ENCODE peak calls at places on chromosomes 2 and 18, in ten cellular contexts. One of them, this sample, is unnamed.

GRCh38 chr2:157245441-157246211 is 11.9 kb upstream of the GALNT5 start:
- DNase-seq in activated naive CD8-positive, alpha-beta T cell treated with anti-CD3 and anti-CD28 coated beads, Interleukin-2, amount 50 U/mL, for 24 hours: no peak
- DNase-seq in fibroblast of the aortic adventitia: peak; percentile 20
- DNase-seq in neural crest cell: no peak
- DNase-seq in iPS-NIHi11: no peak
- DNase-seq in germinal center: no peak
- DNase-seq in Ammon's horn: no peak
- DNase-seq in activated T-cell treated with anti-CD3 and anti-CD28 coated beads for 4 hours: no peak
- DNase-seq in EL: no peak
- DNase-seq in NCI-H774: no peak
- DNase-seq in this sample: no peak

GRCh38 chr2:211174021-211174420 is 617.6 kb downstream of the CPS1 start:
- DNase-seq in iPS-NIHi11: no peak
- DNase-seq in NCI-H774: no peak
- DNase-seq in activated naive CD8-positive, alpha-beta T cell treated with anti-CD3 and anti-CD28 coated beads, Interleukin-2, amount 50 U/mL, for 24 hours: no peak
- DNase-seq in activated T-cell treated with anti-CD3 and anti-CD28 coated beads for 4 hours: no peak
- DNase-seq in germinal center: no peak
- DNase-seq in neural crest cell: no peak
- DNase-seq in EL: no peak
- DNase-seq in Ammon's horn: no peak
- DNase-seq in fibroblast of the aortic adventitia: no peak
- DNase-seq in this sample: no peak

GRCh38 chr18:59742325-59743111 is 45.3 kb upstream of the CCBE1 start:
- DNase-seq in EL: peak; percentile 79
- DNase-seq in activated naive CD8-positive, alpha-beta T cell treated with anti-CD3 and anti-CD28 coated beads, Interleukin-2, amount 50 U/mL, for 24 hours: no peak
- DNase-seq in iPS-NIHi11: no peak
- DNase-seq in germinal center: no peak
- DNase-seq in neural crest cell: no peak
- DNase-seq in NCI-H774: no peak
- DNase-seq in Ammon's horn: no peak
- DNase-seq in activated T-cell treated with anti-CD3 and anti-CD28 coated beads for 4 hours: no peak
- DNase-seq in fibroblast of the aortic adventitia: peak; percentile 65
- DNase-seq in this sample: no peak

GRCh38 chr2:69989422-69990128 is 28.1 kb upstream of the ASPRV1 start:
- DNase-seq in iPS-NIHi11: no peak
- DNase-seq in neural crest cell: no peak
- DNase-seq in activated T-cell treated with anti-CD3 and anti-CD28 coated beads for 4 hours: no peak
- DNase-seq in fibroblast of the aortic adventitia: no peak
- DNase-seq in activated naive CD8-positive, alpha-beta T cell treated with anti-CD3 and anti-CD28 coated beads, Interleukin-2, amount 50 U/mL, for 24 hours: no peak
- DNase-seq in Ammon's horn: no peak
- DNase-seq in NCI-H774: no peak
- DNase-seq in germinal center: no peak
- DNase-seq in EL: no peak
- DNase-seq in this sample: no peak

GRCh38 chr2:120642646-120643045 is 93.0 kb upstream of the GLI2 start:
- DNase-seq in NCI-H774: no peak
- DNase-seq in iPS-NIHi11: no peak
- DNase-seq in activated naive CD8-positive, alpha-beta T cell treated with anti-CD3 and anti-CD28 coated beads, Interleukin-2, amount 50 U/mL, for 24 hours: no peak
- DNase-seq in Ammon's horn: no peak
- DNase-seq in fibroblast of the aortic adventitia: no peak
- DNase-seq in germinal center: no peak
- DNase-seq in activated T-cell treated with anti-CD3 and anti-CD28 coated beads for 4 hours: no peak
- DNase-seq in neural crest cell: no peak
- DNase-seq in EL: no peak
- DNase-seq in this sample: no peak

GRCh38 chr18:50282521-50283335 is 1.4 kb upstream of the MBD1 start:
- DNase-seq in NCI-H774: no peak
- DNase-seq in EL: no peak
- DNase-seq in neural crest cell: no peak
- DNase-seq in germinal center: no peak
- DNase-seq in iPS-NIHi11: no peak
- DNase-seq in activated naive CD8-positive, alpha-beta T cell treated with anti-CD3 and anti-CD28 coated beads, Interleukin-2, amount 50 U/mL, for 24 hours: no peak
- DNase-seq in Ammon's horn: no peak
- DNase-seq in fibroblast of the aortic adventitia: no peak
- DNase-seq in activated T-cell treated with anti-CD3 and anti-CD28 coated beads for 4 hours: no peak
- DNase-seq in this sample: no peak

GRCh38 chr2:167862787-167863186 is 384.6 kb downstream of the STK39 start:
- DNase-seq in EL: peak; percentile 49
- DNase-seq in activated naive CD8-positive, alpha-beta T cell treated with anti-CD3 and anti-CD28 coated beads, Interleukin-2, amount 50 U/mL, for 24 hours: no peak
- DNase-seq in Ammon's horn: no peak
- DNase-seq in iPS-NIHi11: no peak
- DNase-seq in neural crest cell: no peak
- DNase-seq in NCI-H774: no peak
- DNase-seq in germinal center: no peak
- DNase-seq in fibroblast of the aortic adventitia: no peak
- DNase-seq in activated T-cell treated with anti-CD3 and anti-CD28 coated beads for 4 hours: no peak
- DNase-seq in this sample: peak; percentile 7

GRCh38 chr2:88927142-88927541 is 235.7 kb downstream of the RPIA start:
- DNase-seq in neural crest cell: no peak
- DNase-seq in activated naive CD8-positive, alpha-beta T cell treated with anti-CD3 and anti-CD28 coated beads, Interleukin-2, amount 50 U/mL, for 24 hours: no peak
- DNase-seq in activated T-cell treated with anti-CD3 and anti-CD28 coated beads for 4 hours: no peak
- DNase-seq in Ammon's horn: no peak
- DNase-seq in iPS-NIHi11: no peak
- DNase-seq in NCI-H774: no peak
- DNase-seq in fibroblast of the aortic adventitia: no peak
- DNase-seq in EL: no peak
- DNase-seq in germinal center: no peak
- DNase-seq in this sample: no peak

GRCh38 chr18:75249192-75249551 is 38.6 kb downstream of the TSHZ1 start:
- DNase-seq in germinal center: no peak
- DNase-seq in fibroblast of the aortic adventitia: no peak
- DNase-seq in activated T-cell treated with anti-CD3 and anti-CD28 coated beads for 4 hours: no peak
- DNase-seq in Ammon's horn: no peak
- DNase-seq in activated naive CD8-positive, alpha-beta T cell treated with anti-CD3 and anti-CD28 coated beads, Interleukin-2, amount 50 U/mL, for 24 hours: no peak
- DNase-seq in iPS-NIHi11: no peak
- DNase-seq in EL: no peak
- DNase-seq in NCI-H774: no peak
- DNase-seq in neural crest cell: no peak
- DNase-seq in this sample: peak; percentile 7

GRCh38 chr2:144683063-144683740 is 163.3 kb upstream of the ZEB2 start:
- DNase-seq in EL: no peak
- DNase-seq in NCI-H774: no peak
- DNase-seq in iPS-NIHi11: no peak
- DNase-seq in fibroblast of the aortic adventitia: no peak
- DNase-seq in germinal center: no peak
- DNase-seq in Ammon's horn: no peak
- DNase-seq in neural crest cell: no peak
- DNase-seq in activated T-cell treated with anti-CD3 and anti-CD28 coated beads for 4 hours: no peak
- DNase-seq in activated naive CD8-positive, alpha-beta T cell treated with anti-CD3 and anti-CD28 coated beads, Interleukin-2, amount 50 U/mL, for 24 hours: no peak
- DNase-seq in this sample: no peak

GRCh38 chr2:104863585-104864279 is 9.8 kb downstream of the POU3F3 start:
- DNase-seq in neural crest cell: peak; percentile 29
- DNase-seq in activated T-cell treated with anti-CD3 and anti-CD28 coated beads for 4 hours: no peak
- DNase-seq in Ammon's horn: peak; percentile 39
- DNase-seq in activated naive CD8-positive, alpha-beta T cell treated with anti-CD3 and anti-CD28 coated beads, Interleukin-2, amount 50 U/mL, for 24 hours: no peak
- DNase-seq in germinal center: no peak
- DNase-seq in NCI-H774: no peak
- DNase-seq in fibroblast of the aortic adventitia: no peak
- DNase-seq in EL: no peak
- DNase-seq in iPS-NIHi11: peak; percentile 39
- DNase-seq in this sample: no peak

GRCh38 chr18:45998244-45998643 is 31.1 kb upstream of the EPG5 start:
- DNase-seq in activated T-cell treated with anti-CD3 and anti-CD28 coated beads for 4 hours: no peak
- DNase-seq in germinal center: no peak
- DNase-seq in Ammon's horn: no peak
- DNase-seq in activated naive CD8-positive, alpha-beta T cell treated with anti-CD3 and anti-CD28 coated beads, Interleukin-2, amount 50 U/mL, for 24 hours: peak; percentile 12
- DNase-seq in neural crest cell: no peak
- DNase-seq in fibroblast of the aortic adventitia: no peak
- DNase-seq in NCI-H774: no peak
- DNase-seq in iPS-NIHi11: no peak
- DNase-seq in EL: no peak
- DNase-seq in this sample: peak; percentile 53

GRCh38 chr2:222900354-222900753 is 39.5 kb downstream of the ACSL3 start:
- DNase-seq in germinal center: no peak
- DNase-seq in iPS-NIHi11: no peak
- DNase-seq in neural crest cell: no peak
- DNase-seq in EL: peak; percentile 61
- DNase-seq in activated naive CD8-positive, alpha-beta T cell treated with anti-CD3 and anti-CD28 coated beads, Interleukin-2, amount 50 U/mL, for 24 hours: no peak
- DNase-seq in NCI-H774: no peak
- DNase-seq in activated T-cell treated with anti-CD3 and anti-CD28 coated beads for 4 hours: no peak
- DNase-seq in fibroblast of the aortic adventitia: peak; percentile 42
- DNase-seq in Ammon's horn: no peak
- DNase-seq in this sample: no peak

GRCh38 chr2:138087761-138088602 is 123.7 kb downstream of the HNMT start:
- DNase-seq in iPS-NIHi11: no peak
- DNase-seq in germinal center: no peak
- DNase-seq in activated naive CD8-positive, alpha-beta T cell treated with anti-CD3 and anti-CD28 coated beads, Interleukin-2, amount 50 U/mL, for 24 hours: no peak
- DNase-seq in NCI-H774: no peak
- DNase-seq in fibroblast of the aortic adventitia: no peak
- DNase-seq in EL: no peak
- DNase-seq in activated T-cell treated with anti-CD3 and anti-CD28 coated beads for 4 hours: no peak
- DNase-seq in neural crest cell: no peak
- DNase-seq in Ammon's horn: no peak
- DNase-seq in this sample: no peak

GRCh38 chr2:37665622-37666362 is 5.7 kb downstream of the CDC42EP3 start:
- DNase-seq in fibroblast of the aortic adventitia: no peak
- DNase-seq in activated naive CD8-positive, alpha-beta T cell treated with anti-CD3 and anti-CD28 coated beads, Interleukin-2, amount 50 U/mL, for 24 hours: no peak
- DNase-seq in NCI-H774: no peak
- DNase-seq in Ammon's horn: no peak
- DNase-seq in germinal center: no peak
- DNase-seq in EL: no peak
- DNase-seq in neural crest cell: no peak
- DNase-seq in activated T-cell treated with anti-CD3 and anti-CD28 coated beads for 4 hours: no peak
- DNase-seq in iPS-NIHi11: no peak
- DNase-seq in this sample: no peak

GRCh38 chr2:70258532-70258875 is 567 bp downstream of the PCYOX1 start:
- DNase-seq in EL: peak; percentile 33
- DNase-seq in activated naive CD8-positive, alpha-beta T cell treated with anti-CD3 and anti-CD28 coated beads, Interleukin-2, amount 50 U/mL, for 24 hours: no peak
- DNase-seq in iPS-NIHi11: peak; percentile 21
- DNase-seq in activated T-cell treated with anti-CD3 and anti-CD28 coated beads for 4 hours: no peak
- DNase-seq in neural crest cell: no peak
- DNase-seq in Ammon's horn: peak; percentile 51
- DNase-seq in germinal center: no peak
- DNase-seq in fibroblast of the aortic adventitia: peak; percentile 52
- DNase-seq in NCI-H774: no peak
- DNase-seq in this sample: no peak

GRCh38 chr2:219661197-219661954 is 33.9 kb downstream of the SLC4A3 start:
- DNase-seq in EL: peak; percentile 31
- DNase-seq in activated naive CD8-positive, alpha-beta T cell treated with anti-CD3 and anti-CD28 coated beads, Interleukin-2, amount 50 U/mL, for 24 hours: no peak
- DNase-seq in germinal center: no peak
- DNase-seq in activated T-cell treated with anti-CD3 and anti-CD28 coated beads for 4 hours: no peak
- DNase-seq in iPS-NIHi11: no peak
- DNase-seq in fibroblast of the aortic adventitia: peak; percentile 69
- DNase-seq in neural crest cell: no peak
- DNase-seq in Ammon's horn: no peak
- DNase-seq in NCI-H774: no peak
- DNase-seq in this sample: no peak

GRCh38 chr18:60493066-60493465 is 120.5 kb upstream of the MC4R start:
- DNase-seq in activated T-cell treated with anti-CD3 and anti-CD28 coated beads for 4 hours: no peak
- DNase-seq in Ammon's horn: no peak
- DNase-seq in iPS-NIHi11: peak; percentile 48
- DNase-seq in fibroblast of the aortic adventitia: no peak
- DNase-seq in germinal center: no peak
- DNase-seq in EL: no peak
- DNase-seq in NCI-H774: no peak
- DNase-seq in activated naive CD8-positive, alpha-beta T cell treated with anti-CD3 and anti-CD28 coated beads, Interleukin-2, amount 50 U/mL, for 24 hours: no peak
- DNase-seq in neural crest cell: no peak
- DNase-seq in this sample: no peak

GRCh38 chr18:13264986-13265900 is 46.7 kb downstream of the LDLRAD4 start:
- DNase-seq in iPS-NIHi11: no peak
- DNase-seq in activated naive CD8-positive, alpha-beta T cell treated with anti-CD3 and anti-CD28 coated beads, Interleukin-2, amount 50 U/mL, for 24 hours: peak; percentile 55
- DNase-seq in Ammon's horn: no peak
- DNase-seq in activated T-cell treated with anti-CD3 and anti-CD28 coated beads for 4 hours: no peak
- DNase-seq in neural crest cell: no peak
- DNase-seq in NCI-H774: no peak
- DNase-seq in fibroblast of the aortic adventitia: no peak
- DNase-seq in germinal center: no peak
- DNase-seq in EL: no peak
- DNase-seq in this sample: peak; percentile 84

GRCh38 chr18:41121116-41121826 is 833.8 kb upstream of the PIK3C3 start:
- DNase-seq in germinal center: no peak
- DNase-seq in activated naive CD8-positive, alpha-beta T cell treated with anti-CD3 and anti-CD28 coated beads, Interleukin-2, amount 50 U/mL, for 24 hours: no peak
- DNase-seq in fibroblast of the aortic adventitia: peak; percentile 50
- DNase-seq in NCI-H774: no peak
- DNase-seq in iPS-NIHi11: no peak
- DNase-seq in Ammon's horn: no peak
- DNase-seq in activated T-cell treated with anti-CD3 and anti-CD28 coated beads for 4 hours: no peak
- DNase-seq in EL: peak; percentile 0
- DNase-seq in neural crest cell: no peak
- DNase-seq in this sample: no peak

GRCh38 chr18:55264108-55264507 is 304.8 kb upstream of the CCDC68 start:
- DNase-seq in fibroblast of the aortic adventitia: peak; percentile 73
- DNase-seq in iPS-NIHi11: peak; percentile 17
- DNase-seq in EL: no peak
- DNase-seq in Ammon's horn: no peak
- DNase-seq in neural crest cell: no peak
- DNase-seq in germinal center: no peak
- DNase-seq in NCI-H774: no peak
- DNase-seq in activated T-cell treated with anti-CD3 and anti-CD28 coated beads for 4 hours: no peak
- DNase-seq in activated naive CD8-positive, alpha-beta T cell treated with anti-CD3 and anti-CD28 coated beads, Interleukin-2, amount 50 U/mL, for 24 hours: no peak
- DNase-seq in this sample: no peak

GRCh38 chr2:73268831-73269685 is 15.2 kb downstream of the FBXO41 start:
- DNase-seq in germinal center: peak; percentile 90
- DNase-seq in NCI-H774: peak; percentile 86
- DNase-seq in Ammon's horn: no peak
- DNase-seq in EL: no peak
- DNase-seq in activated T-cell treated with anti-CD3 and anti-CD28 coated beads for 4 hours: peak; percentile 49
- DNase-seq in neural crest cell: no peak
- DNase-seq in activated naive CD8-positive, alpha-beta T cell treated with anti-CD3 and anti-CD28 coated beads, Interleukin-2, amount 50 U/mL, for 24 hours: peak; percentile 61
- DNase-seq in iPS-NIHi11: peak; percentile 93
- DNase-seq in fibroblast of the aortic adventitia: no peak
- DNase-seq in this sample: peak; percentile 84

GRCh38 chr2:39435974-39436591 is 1.0 kb downstream of the MAP4K3 start:
- DNase-seq in fibroblast of the aortic adventitia: peak; percentile 81
- DNase-seq in EL: peak; percentile 49
- DNase-seq in neural crest cell: peak; percentile 22
- DNase-seq in iPS-NIHi11: no peak
- DNase-seq in NCI-H774: no peak
- DNase-seq in Ammon's horn: peak; percentile 57
- DNase-seq in germinal center: no peak
- DNase-seq in activated naive CD8-positive, alpha-beta T cell treated with anti-CD3 and anti-CD28 coated beads, Interleukin-2, amount 50 U/mL, for 24 hours: no peak
- DNase-seq in activated T-cell treated with anti-CD3 and anti-CD28 coated beads for 4 hours: no peak
- DNase-seq in this sample: no peak

GRCh38 chr2:119366161-119366648 is 429 bp downstream of the C2orf76 start:
- DNase-seq in iPS-NIHi11: no peak
- DNase-seq in Ammon's horn: peak; percentile 35
- DNase-seq in NCI-H774: no peak
- DNase-seq in fibroblast of the aortic adventitia: peak; percentile 42
- DNase-seq in EL: peak; percentile 33
- DNase-seq in neural crest cell: no peak
- DNase-seq in activated naive CD8-positive, alpha-beta T cell treated with anti-CD3 and anti-CD28 coated beads, Interleukin-2, amount 50 U/mL, for 24 hours: no peak
- DNase-seq in activated T-cell treated with anti-CD3 and anti-CD28 coated beads for 4 hours: no peak
- DNase-seq in germinal center: no peak
- DNase-seq in this sample: peak; percentile 13

GRCh38 chr2:24359701-24360049 is 661 bp downstream of the ITSN2 start:
- DNase-seq in iPS-NIHi11: no peak
- DNase-seq in NCI-H774: peak; percentile 26
- DNase-seq in EL: peak; percentile 12
- DNase-seq in neural crest cell: no peak
- DNase-seq in Ammon's horn: peak; percentile 34
- DNase-seq in activated T-cell treated with anti-CD3 and anti-CD28 coated beads for 4 hours: no peak
- DNase-seq in activated naive CD8-positive, alpha-beta T cell treated with anti-CD3 and anti-CD28 coated beads, Interleukin-2, amount 50 U/mL, for 24 hours: peak; percentile 57
- DNase-seq in fibroblast of the aortic adventitia: peak; percentile 15
- DNase-seq in germinal center: peak; percentile 35
- DNase-seq in this sample: peak; percentile 74

GRCh38 chr2:65503746-65504145 is 71.3 kb upstream of the SPRED2 start:
- DNase-seq in iPS-NIHi11: no peak
- DNase-seq in activated naive CD8-positive, alpha-beta T cell treated with anti-CD3 and anti-CD28 coated beads, Interleukin-2, amount 50 U/mL, for 24 hours: no peak
- DNase-seq in EL: no peak
- DNase-seq in germinal center: no peak
- DNase-seq in fibroblast of the aortic adventitia: no peak
- DNase-seq in neural crest cell: no peak
- DNase-seq in Ammon's horn: peak; percentile 73
- DNase-seq in activated T-cell treated with anti-CD3 and anti-CD28 coated beads for 4 hours: no peak
- DNase-seq in NCI-H774: no peak
- DNase-seq in this sample: no peak

GRCh38 chr18:62634471-62634870 is 80.9 kb upstream of the PHLPP1 start:
- DNase-seq in activated T-cell treated with anti-CD3 and anti-CD28 coated beads for 4 hours: no peak
- DNase-seq in germinal center: no peak
- DNase-seq in activated naive CD8-positive, alpha-beta T cell treated with anti-CD3 and anti-CD28 coated beads, Interleukin-2, amount 50 U/mL, for 24 hours: no peak
- DNase-seq in iPS-NIHi11: no peak
- DNase-seq in fibroblast of the aortic adventitia: no peak
- DNase-seq in NCI-H774: no peak
- DNase-seq in neural crest cell: no peak
- DNase-seq in EL: peak; percentile 56
- DNase-seq in Ammon's horn: no peak
- DNase-seq in this sample: no peak

GRCh38 chr18:65754121-65754520 is 3.3 kb downstream of the CDH7 start:
- DNase-seq in neural crest cell: no peak
- DNase-seq in activated naive CD8-positive, alpha-beta T cell treated with anti-CD3 and anti-CD28 coated beads, Interleukin-2, amount 50 U/mL, for 24 hours: no peak
- DNase-seq in iPS-NIHi11: no peak
- DNase-seq in Ammon's horn: no peak
- DNase-seq in germinal center: no peak
- DNase-seq in EL: no peak
- DNase-seq in fibroblast of the aortic adventitia: no peak
- DNase-seq in NCI-H774: no peak
- DNase-seq in activated T-cell treated with anti-CD3 and anti-CD28 coated beads for 4 hours: no peak
- DNase-seq in this sample: no peak